ENCODE peak calls at places on chromosomes 5 and 9, in eight cellular contexts. W is IMR-90, E is neuronal stem cell, Q is mesendoderm, P is PC-3, O is MM.1S, C is astrocyte, L is neural progenitor cell. I is an unnamed sample.

GRCh38 chr5:92505925-92506324 is 1075.1 kb downstream of the NR2F1-AS1 start:
- DNase-seq in W (peak; percentile 21), E (no peak), Q (no peak), P (no peak), O (peak; percentile 72), C (no peak), L (no peak), I (no peak)

GRCh38 chr5:143758750-143759149 is 53.2 kb upstream of the HMHB1 start:
- DNase-seq in W (peak; percentile 65), E (no peak), Q (no peak), P (no peak), O (no peak), C (no peak), L (no peak), I (no peak)

GRCh38 chr5:63803165-63803564 is 159.1 kb downstream of the HTR1A start:
- DNase-seq in W (no peak), E (no peak), Q (peak; percentile 55), P (no peak), O (no peak), C (no peak), L (no peak), I (no peak)

GRCh38 chr9:504921-505821 is 290.5 kb downstream of the DOCK8 start:
- DNase-seq in W (no peak), E (peak; percentile 14), Q (peak; percentile 36), P (peak; percentile 11), O (no peak), C (no peak), L (peak; percentile 63), I (peak; percentile 71)

GRCh38 chr5:3142261-3143027 is 391.0 kb upstream of the IRX2 start:
- DNase-seq in W (no peak), E (no peak), Q (no peak), P (no peak), O (no peak), C (no peak), L (no peak), I (no peak)

GRCh38 chr5:53069626-53070025 is 39.9 kb downstream of the MOCS2 start:
- DNase-seq in W (peak; percentile 83), E (no peak), Q (no peak), P (peak; percentile 88), O (no peak), C (peak; percentile 93), L (no peak), I (no peak)

GRCh38 chr9:124818431-124819281 is 34.6 kb upstream of the WDR38 start:
- DNase-seq in W (peak; percentile 74), E (no peak), Q (peak; percentile 67), P (peak; percentile 66), O (no peak), C (peak; percentile 60), L (no peak), I (no peak)

GRCh38 chr9:26131891-26132290 is 453.6 kb upstream of the TUSC1 start:
- DNase-seq in W (peak; percentile 17), E (no peak), Q (no peak), P (peak; percentile 21), O (no peak), C (peak; percentile 23), L (no peak), I (no peak)

GRCh38 chr9:87184956-87185642 is 237.8 kb upstream of the GAS1 start:
- DNase-seq in W (peak; percentile 37), E (no peak), Q (no peak), P (no peak), O (no peak), C (peak; percentile 83), L (no peak), I (no peak)

GRCh38 chr5:68398146-68398812 is 182.7 kb downstream of the PIK3R1 start:
- DNase-seq in W (no peak), E (no peak), Q (no peak), P (no peak), O (no peak), C (no peak), L (no peak), I (no peak)

GRCh38 chr9:78691531-78691930 is 394.6 kb downstream of the PSAT1 start:
- DNase-seq in W (peak; percentile 60), E (no peak), Q (no peak), P (no peak), O (no peak), C (no peak), L (no peak), I (no peak)

GRCh38 chr5:125413861-125414260 is 667.4 kb upstream of the ZNF608 start:
- DNase-seq in W (no peak), E (no peak), Q (peak; percentile 18), P (no peak), O (no peak), C (no peak), L (peak; percentile 32), I (no peak)

GRCh38 chr5:117701067-117701466 is 1126.4 kb upstream of the SEMA6A start:
- DNase-seq in W (peak; percentile 21), E (no peak), Q (peak; percentile 8), P (no peak), O (no peak), C (no peak), L (no peak), I (no peak)

GRCh38 chr5:956941-957729 is 51.5 kb upstream of the NKD2 start:
- DNase-seq in W (peak; percentile 90), E (no peak), Q (peak; percentile 40), P (peak; percentile 77), O (peak; percentile 47), C (peak; percentile 92), L (peak; percentile 47), I (no peak)

GRCh38 chr5:140591747-140592372 is 27.2 kb downstream of the SLC35A4 start:
- DNase-seq in W (peak; percentile 57), E (no peak), Q (no peak), P (peak; percentile 20), O (no peak), C (no peak), L (no peak), I (no peak)

GRCh38 chr5:96927008-96927407 is 8.9 kb upstream of the LNPEP start:
- DNase-seq in W (peak; percentile 28), E (no peak), Q (no peak), P (no peak), O (no peak), C (no peak), L (no peak), I (no peak)

GRCh38 chr9:134602547-134603362 is 38.8 kb upstream of the COL5A1 start:
- DNase-seq in W (peak; percentile 99), E (no peak), Q (peak; percentile 99), P (peak; percentile 86), O (no peak), C (peak; percentile 100), L (no peak), I (no peak)

GRCh38 chr9:33690156-33690908 is 105.0 kb upstream of the PRSS3 start:
- DNase-seq in W (no peak), E (no peak), Q (no peak), P (no peak), O (no peak), C (no peak), L (no peak), I (no peak)

GRCh38 chr5:39691993-39692392 is 267.2 kb upstream of the DAB2 start:
- DNase-seq in W (no peak), E (no peak), Q (peak; percentile 29), P (peak; percentile 70), O (no peak), C (no peak), L (no peak), I (peak; percentile 45)

DNA sequence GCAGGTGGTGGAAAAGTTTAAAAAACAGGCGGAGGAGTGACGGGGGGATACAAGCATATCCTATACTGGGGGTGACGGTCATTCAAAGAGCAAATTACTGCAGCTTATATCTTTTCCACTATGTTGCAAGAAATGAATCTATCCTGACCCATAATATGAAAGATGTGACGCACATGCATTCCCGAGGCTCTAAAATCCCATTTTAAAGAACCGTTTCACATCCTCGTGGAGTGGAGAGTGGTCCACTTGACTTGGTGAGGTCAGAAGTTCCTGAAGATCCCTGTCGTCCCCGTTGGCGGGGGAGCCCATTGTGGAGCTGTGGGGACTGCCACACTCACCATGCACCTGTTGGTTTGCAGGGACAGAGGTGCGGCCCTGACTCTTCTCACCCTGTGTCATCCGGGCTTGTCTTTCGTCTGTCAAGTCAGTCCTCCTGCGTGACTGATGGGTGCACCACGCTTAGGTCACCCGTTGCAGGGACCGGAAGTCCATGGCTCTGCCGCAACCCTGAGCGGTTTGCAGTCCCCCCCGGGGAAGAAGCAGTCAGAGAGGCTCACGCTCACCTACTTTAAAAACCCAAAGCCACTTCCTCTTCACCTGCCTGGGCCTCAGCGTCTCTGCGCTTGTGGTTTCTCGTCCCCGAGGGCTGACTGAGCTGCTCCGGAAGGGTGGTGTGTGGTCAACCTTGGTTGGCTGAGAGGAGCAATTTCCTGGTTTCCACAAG is 53.0 kb downstream of the USP20 start:
- DNase-seq in W (no peak), E (no peak), Q (no peak), P (no peak), O (peak; percentile 99), C (no peak), L (no peak), I (peak; percentile 97)
- H3K4me2 ChIP-seq in W (peak overlapping the region; percentile 32), E (no peak overlapping the region), Q (no peak overlapping the region), P (no peak overlapping the region), O (peak overlapping the region; percentile 91), C (peak overlapping the region; percentile 34), L (no peak overlapping the region), I (peak overlapping the region; percentile 73)

GRCh38 chr5:148563021-148563420 is 91.3 kb downstream of the HTR4 start:
- DNase-seq in W (no peak), E (no peak), Q (no peak), P (no peak), O (no peak), C (no peak), L (no peak), I (no peak)

GRCh38 chr5:148558892-148559291 is 95.4 kb downstream of the HTR4 start:
- DNase-seq in W (no peak), E (no peak), Q (no peak), P (no peak), O (no peak), C (no peak), L (no peak), I (no peak)

GRCh38 chr5:148561712-148562365 is 92.5 kb downstream of the HTR4 start:
- DNase-seq in W (no peak), E (peak; percentile 24), Q (no peak), P (no peak), O (no peak), C (no peak), L (no peak), I (no peak)

GRCh38 chr5:148556835-148557234 is 97.5 kb downstream of the HTR4 start:
- DNase-seq in W (no peak), E (no peak), Q (no peak), P (no peak), O (no peak), C (no peak), L (no peak), I (no peak)

GRCh38 chr5:148559461-148559860 is 94.9 kb downstream of the HTR4 start:
- DNase-seq in W (no peak), E (no peak), Q (no peak), P (no peak), O (no peak), C (no peak), L (no peak), I (no peak)
- H3K9ac ChIP-seq in W (no peak overlapping the region), E (no peak overlapping the region), Q (no peak overlapping the region), P (no peak overlapping the region), O (no peak overlapping the region), C (no peak overlapping the region), L (no peak overlapping the region), I (no peak overlapping the region)

GRCh38 chr5:176436641-176437040 is 11.5 kb upstream of the FAF2 start:
- DNase-seq in W (peak; percentile 88), E (no peak), Q (no peak), P (peak; percentile 46), O (peak; percentile 68), C (no peak), L (no peak), I (no peak)
- H3K4me2 ChIP-seq in W (peak overlapping the region; percentile 29), E (no peak overlapping the region), Q (no peak overlapping the region), P (peak overlapping the region; percentile 70), O (peak overlapping the region; percentile 71), C (peak overlapping the region; percentile 47), L (no peak overlapping the region), I (peak overlapping the region; percentile 19)

GRCh38 chr9:35116539-35116897 is 856 bp upstream of the ATOSB start:
- DNase-seq in W (no peak), E (peak; percentile 43), Q (no peak), P (no peak), O (no peak), C (no peak), L (no peak), I (no peak)
- H3K9ac ChIP-seq in W (peak overlapping the region; percentile 2), E (peak overlapping the region; percentile 75), Q (peak overlapping the region; percentile 46), P (peak overlapping the region; percentile 54), O (peak overlapping the region; percentile 53), C (peak overlapping the region; percentile 86), L (no peak overlapping the region), I (peak overlapping the region; percentile 53)

I was measured in Karpas-422.